ENCODE peak calls at places on chromosomes 5 and 9, in ten cellular contexts. V is left lung, X is fibroblast of lung, N is IMR-90, Y is B cell, G is pancreas, S is GM10248, M is RWPE1, A is GM12865, J is WTC11. K is an unnamed sample.

GRCh38 chr5:9370256-9370655 is 175.6 kb downstream of the SEMA5A start:
- DNase-seq in V (no peak), X (peak), N (peak), Y (no peak), G (no peak), S (no peak), M (peak), A (no peak), J (no peak), K (no peak)

GRCh38 chr5:62083661-62084060 is 222.3 kb upstream of the KIF2A start:
- DNase-seq in V (no peak), X (no peak), N (no peak), Y (no peak), G (no peak), S (no peak), M (peak), A (no peak), J (no peak), K (no peak)

GRCh38 chr9:115121140-115121710 is 3.3 kb upstream of the TNC start:
- DNase-seq in V (no peak), X (peak), N (no peak), Y (no peak), G (no peak), S (no peak), M (peak), A (no peak), J (no peak), K (no peak)

GRCh38 chr9:98225015-98225442 is 30.4 kb downstream of the TBC1D2 start:
- DNase-seq in V (no peak), X (no peak), N (no peak), Y (no peak), G (no peak), S (no peak), M (no peak), A (no peak), J (no peak), K (no peak)

GRCh38 chr5:82470185-82470584 is 192.0 kb upstream of the RPS23 start:
- DNase-seq in V (no peak), X (peak), N (no peak), Y (no peak), G (no peak), S (no peak), M (no peak), A (no peak), J (no peak), K (no peak)

GRCh38 chr5:161544350-161544765 is 2.2 kb downstream of the GABRB2 start:
- DNase-seq in V (peak), X (peak), N (peak), Y (peak), G (no peak), S (peak), M (peak), A (peak), J (peak), K (peak)

GRCh38 chr9:31103836-31104235 is 1280.6 kb upstream of the ACO1 start:
- DNase-seq in V (no peak), X (peak), N (no peak), Y (no peak), G (no peak), S (no peak), M (no peak), A (no peak), J (no peak), K (no peak)

GRCh38 chr9:133269537-133270357 is 5.3 kb downstream of the ABO start:
- DNase-seq in V (no peak), X (no peak), N (no peak), Y (no peak), G (no peak), S (no peak), M (peak), A (no peak), J (no peak), K (no peak)

GRCh38 chr9:95506692-95507455 is 9.9 kb downstream of the PTCH1 start:
- DNase-seq in V (peak), X (peak), N (peak), Y (peak), G (peak), S (peak), M (peak), A (peak), J (peak), K (peak)

GRCh38 chr5:130141689-130142320 is 237.5 kb downstream of the CHSY3 start:
- DNase-seq in V (no peak), X (peak), N (no peak), Y (no peak), G (no peak), S (peak), M (peak), A (peak), J (peak), K (peak)

GRCh38 chr9:80467632-80468031 is 895.9 kb downstream of the TLE4 start:
- DNase-seq in V (no peak), X (peak), N (peak), Y (no peak), G (no peak), S (no peak), M (no peak), A (no peak), J (no peak), K (no peak)

GRCh38 chr9:121048618-121049017 is 1.5 kb downstream of the C5 start:
- DNase-seq in V (no peak), X (peak), N (peak), Y (no peak), G (no peak), S (no peak), M (no peak), A (no peak), J (no peak), K (no peak)

GRCh38 chr9:9912459-9912858 is 700.3 kb downstream of the PTPRD start:
- DNase-seq in V (no peak), X (no peak), N (no peak), Y (peak), G (no peak), S (no peak), M (peak), A (no peak), J (no peak), K (no peak)

GRCh38 chr5:118611332-118611945 is 376.9 kb downstream of the DTWD2 start:
- DNase-seq in V (no peak), X (no peak), N (peak), Y (no peak), G (no peak), S (peak), M (peak), A (peak), J (peak), K (peak)

GRCh38 chr5:20972419-20972925 is 984.5 kb upstream of the CDH18 start:
- DNase-seq in V (peak), X (peak), N (peak), Y (peak), G (no peak), S (no peak), M (peak), A (peak), J (peak), K (no peak)

GRCh38 chr5:8363133-8363532 is 494.2 kb downstream of the MTRR start:
- DNase-seq in V (no peak), X (peak), N (peak), Y (no peak), G (no peak), S (no peak), M (peak), A (no peak), J (no peak), K (no peak)

GRCh38 chr5:73605223-73606087 is 20.5 kb upstream of the ARHGEF28 start:
- DNase-seq in V (no peak), X (peak), N (peak), Y (no peak), G (peak), S (no peak), M (no peak), A (no peak), J (no peak), K (no peak)

GRCh38 chr5:163913548-163913947 is 408.1 kb downstream of the MAT2B start:
- DNase-seq in V (no peak), X (no peak), N (peak), Y (peak), G (no peak), S (no peak), M (no peak), A (peak), J (no peak), K (no peak)
- TF ChIP-seq CTCF in V (no peak), X (peak), N (no peak), Y (peak), G (no peak), S (no peak), M (no peak), A (no peak), J (no peak), K (no peak)

GRCh38 chr9:18906656-18907395 is 126.2 kb downstream of the SAXO1 start:
- DNase-seq in V (no peak), X (peak), N (peak), Y (no peak), G (no peak), S (no peak), M (no peak), A (peak), J (no peak), K (no peak)
- TF ChIP-seq CTCF in V (no peak), X (no peak), N (no peak), Y (no peak), G (no peak), S (no peak), M (no peak), A (no peak), J (no peak), K (no peak)

DNA sequence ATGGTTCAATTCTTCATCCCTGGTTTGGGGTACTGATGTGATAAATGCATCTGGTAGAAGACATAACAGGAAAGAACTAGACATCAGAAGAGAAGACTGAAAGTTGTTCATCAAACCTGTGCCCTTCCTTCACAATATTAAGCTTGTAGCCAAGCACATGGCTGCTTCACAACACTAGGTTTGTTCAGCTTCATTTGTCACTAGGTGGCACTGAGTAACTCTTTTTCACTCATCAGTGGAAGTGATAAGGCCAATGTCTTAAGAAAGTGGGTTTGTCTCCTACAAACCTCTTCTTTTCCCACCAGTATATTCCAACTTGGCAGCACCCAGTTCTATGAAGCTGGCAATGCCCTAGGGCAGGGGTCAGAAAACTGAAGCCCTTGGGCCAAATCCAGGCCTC is 26.9 kb downstream of the ZNF484 start:
- DNase-seq in V (no peak), X (no peak), N (no peak), Y (no peak), G (no peak), S (no peak), M (no peak), A (no peak), J (no peak), K (no peak)
- TF ChIP-seq CTCF in V (no peak), X (no peak), N (no peak), Y (no peak), G (no peak), S (no peak), M (no peak), A (no peak), J (no peak), K (no peak)

GRCh38 chr9:976258-976804 is at the start of gene DMRT3:
- DNase-seq in V (no peak), X (no peak), N (no peak), Y (no peak), G (no peak), S (no peak), M (no peak), A (no peak), J (peak), K (no peak)
- TF ChIP-seq CTCF in V (no peak), X (no peak), N (no peak), Y (no peak), G (no peak), S (no peak), M (no peak), A (no peak), J (no peak), K (no peak)

DNA sequence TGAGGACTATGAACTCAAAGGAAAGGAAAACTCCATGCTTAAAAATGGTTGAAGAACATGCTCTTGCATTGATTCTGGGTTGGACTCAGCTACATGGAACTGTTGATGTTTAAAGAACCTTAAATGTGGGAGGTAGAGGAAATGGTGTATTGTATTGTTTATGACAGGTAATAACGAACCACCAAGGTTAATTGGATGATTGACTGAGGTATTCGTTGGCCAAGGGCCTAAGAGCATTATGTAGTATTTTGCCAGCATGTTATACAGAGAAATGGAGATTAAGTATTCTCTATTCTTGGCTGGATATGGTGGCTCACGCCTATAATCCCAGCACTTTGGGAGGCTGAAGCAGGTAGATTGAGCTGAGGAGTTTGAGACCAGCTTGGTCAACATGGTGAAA is 59.0 kb upstream of the CDK20 start:
- DNase-seq in V (no peak), X (no peak), N (no peak), Y (no peak), G (no peak), S (no peak), M (no peak), A (no peak), J (no peak), K (no peak)
- TF ChIP-seq CTCF in V (no peak), X (no peak), N (no peak), Y (no peak), G (no peak), S (no peak), M (no peak), A (no peak), J (no peak), K (no peak)

DNA sequence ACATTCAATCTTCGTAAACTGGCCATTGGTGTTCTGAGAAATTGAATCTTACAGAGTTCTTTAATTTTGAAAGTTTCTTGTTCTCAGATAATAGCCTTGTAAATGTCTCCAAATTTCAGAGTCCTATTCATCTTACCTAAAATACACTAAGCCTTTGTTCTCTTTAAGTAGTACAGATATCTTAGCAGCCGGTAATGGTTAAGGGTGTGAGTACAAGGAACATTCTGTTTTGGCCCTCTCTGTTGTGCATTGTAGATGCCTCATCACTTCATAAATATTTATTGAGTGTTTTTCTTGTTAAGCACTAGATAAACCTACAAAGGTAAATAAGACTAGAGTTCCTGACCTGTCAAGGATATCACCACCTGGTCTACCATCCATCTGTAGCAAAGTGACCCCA is 35.2 kb downstream of the ZCCHC7 start:
- DNase-seq in V (no peak), X (no peak), N (no peak), Y (no peak), G (no peak), S (no peak), M (no peak), A (no peak), J (no peak), K (no peak)
- TF ChIP-seq CTCF in V (no peak), X (no peak), N (no peak), Y (no peak), G (no peak), S (no peak), M (no peak), A (no peak), J (no peak), K (no peak)

GRCh38 chr5:180607861-180608571 is 16.7 kb upstream of the SCGB3A1 start:
- DNase-seq in V (peak), X (no peak), N (no peak), Y (no peak), G (no peak), S (no peak), M (no peak), A (no peak), J (no peak), K (no peak)

GRCh38 chr5:180608572-180609310 is 17.4 kb upstream of the SCGB3A1 start:
- DNase-seq in V (peak), X (no peak), N (no peak), Y (no peak), G (no peak), S (no peak), M (no peak), A (no peak), J (no peak), K (no peak)

GRCh38 chr5:180605554-180606214 is 14.4 kb upstream of the SCGB3A1 start:
- DNase-seq in V (peak), X (peak), N (peak), Y (peak), G (peak), S (peak), M (peak), A (peak), J (peak), K (peak)

GRCh38 chr5:180604271-180604670 is 13.0 kb upstream of the SCGB3A1 start:
- DNase-seq in V (peak), X (no peak), N (no peak), Y (no peak), G (no peak), S (no peak), M (no peak), A (no peak), J (no peak), K (no peak)

GRCh38 chr5:180606215-180606785 is 15.0 kb upstream of the SCGB3A1 start:
- DNase-seq in V (peak), X (no peak), N (no peak), Y (no peak), G (no peak), S (no peak), M (no peak), A (no peak), J (no peak), K (no peak)
- TF ChIP-seq CTCF in V (no peak), X (no peak), N (no peak), Y (no peak), G (no peak), S (peak), M (peak), A (no peak), J (no peak), K (no peak)

K was measured in GM20000.